ENCODE peak calls at places on chromosomes 12 and 14, in five cellular contexts. A is upper lobe of left lung; L is iPS-NIHi11; C is effector CD8-positive, alpha-beta T cell; G is omental fat pad. E is an unnamed sample.

GRCh38 chr14:29282169-29282568 is 515.6 kb downstream of the FOXG1 start:
- DNase-seq in G (no peak), C (no peak), A (no peak), L (no peak), E (no peak)

GRCh38 chr12:31227401-31227981 is 98.5 kb downstream of the SINHCAF start:
- DNase-seq in C (no peak), G (no peak), L (no peak), A (no peak), E (no peak)

GRCh38 chr12:120739031-120739762 is 13.6 kb downstream of the ACADS start:
- DNase-seq in L (no peak), C (no peak), A (no peak), G (no peak), E (no peak)

GRCh38 chr14:92780444-92780843 is 13.7 kb upstream of the GOLGA5 start:
- DNase-seq in G (no peak), A (no peak), L (no peak), C (no peak), E (no peak)

GRCh38 chr12:14635776-14636175 is 60.6 kb downstream of the GUCY2C start:
- DNase-seq in A (no peak), L (no peak), G (no peak), C (no peak), E (no peak)

GRCh38 chr12:2998789-2999264 is 39.6 kb downstream of the TEAD4 start:
- DNase-seq in G (no peak), C (no peak), L (peak; percentile 75), A (no peak), E (no peak)

GRCh38 chr12:67042697-67043131 is 226.4 kb upstream of the CAND1 start:
- DNase-seq in L (peak; percentile 37), G (no peak), A (no peak), C (no peak), E (no peak)

GRCh38 chr12:6285532-6286306 is 24.8 kb upstream of the PLEKHG6 start:
- DNase-seq in G (no peak), C (no peak), A (no peak), L (no peak), E (no peak)

GRCh38 chr14:91415794-91416743 is 1.6 kb downstream of the CCDC88C start:
- DNase-seq in A (peak; percentile 71), C (peak; percentile 40), G (no peak), L (peak; percentile 18), E (peak; percentile 88)

GRCh38 chr14:105498430-105499255 is 7.6 kb downstream of the TEDC1 start:
- DNase-seq in L (no peak), A (peak; percentile 19), C (no peak), G (peak; percentile 6), E (no peak)

GRCh38 chr12:2673966-2674810 is 120.6 kb upstream of the FKBP4 start:
- DNase-seq in G (no peak), A (no peak), L (peak; percentile 67), C (no peak), E (no peak)

E was measured in GM12878.